ENCODE peak calls at places on chromosomes 6 and 20, in six cellular contexts. G is myocyte; P is midbrain; E is A549; N is stimulated activated naive B cell treated with anti-CD40 and anti-IgM and Interleukin-4, amounts not matched to agents 10 μg/mL and 1 μg/mL and 100 μg/mL, for 72 hours; S is activated CD8-positive, alpha-beta memory T cell treated with anti-CD3 and anti-CD28 coated beads, Interleukin-2, amount 50 U/mL, for 48 hours. I is an unnamed sample.

GRCh38 chr6:4017847-4018193 is 61.1 kb downstream of the FAM217A start:
- DNase-seq in P (no peak), N (no peak), G (peak; percentile 35), S (no peak), E (no peak), I (peak; percentile 28)

GRCh38 chr6:125198285-125199009 is 44.9 kb downstream of the TPD52L1 start:
- DNase-seq in E (no peak), G (peak; percentile 57), S (no peak), N (no peak), P (no peak), I (no peak)

GRCh38 chr20:8305449-8305978 is 173.4 kb downstream of the PLCB1 start:
- DNase-seq in E (peak; percentile 8), P (no peak), S (peak; percentile 83), G (no peak), N (peak; percentile 41), I (peak; percentile 67)

GRCh38 chr20:62702886-62703852 is 5.5 kb upstream of the NTSR1 start:
- DNase-seq in E (peak; percentile 94), P (no peak), N (no peak), S (no peak), G (peak; percentile 41), I (peak; percentile 76)

GRCh38 chr6:135096403-135097130 is 41.9 kb upstream of the HBS1L start:
- DNase-seq in S (no peak), E (no peak), P (no peak), G (no peak), N (no peak), I (no peak)

GRCh38 chr20:50826121-50826520 is 31.3 kb downstream of the BCAS4 start:
- DNase-seq in G (no peak), E (no peak), N (no peak), P (no peak), S (no peak), I (no peak)

GRCh38 chr6:71383891-71384489 is 95.4 kb downstream of the OGFRL1 start:
- DNase-seq in S (no peak), P (peak; percentile 37), N (no peak), E (no peak), G (peak; percentile 66), I (peak; percentile 22)

GRCh38 chr6:30167101-30167500 is 3.8 kb downstream of the TRIM15 start:
- DNase-seq in E (no peak), S (no peak), N (no peak), P (no peak), G (no peak), I (no peak)

GRCh38 chr6:168500519-168500918 is 59.5 kb downstream of the SMOC2 start:
- DNase-seq in S (no peak), N (no peak), P (no peak), G (no peak), E (no peak), I (no peak)

GRCh38 chr6:101083533-101084172 is 202.5 kb upstream of the ASCC3 start:
- DNase-seq in P (no peak), S (no peak), G (peak; percentile 42), E (peak; percentile 21), N (no peak), I (no peak)

GRCh38 chr20:47050996-47051395 is 156.4 kb downstream of the EYA2 start:
- DNase-seq in G (no peak), E (no peak), N (no peak), P (no peak), S (no peak), I (no peak)

GRCh38 chr6:66340736-66341135 is 633.7 kb upstream of the EYS start:
- DNase-seq in E (no peak), G (no peak), P (no peak), S (no peak), N (no peak), I (no peak)

GRCh38 chr20:58177799-58178198 is 50.7 kb downstream of the ANKRD60 start:
- DNase-seq in N (no peak), P (no peak), E (no peak), G (no peak), S (no peak), I (no peak)

GRCh38 chr20:15239542-15240206 is 902.3 kb upstream of the FLRT3 start:
- DNase-seq in P (no peak), N (no peak), G (no peak), S (no peak), E (no peak), I (no peak)

GRCh38 chr20:63119451-63120285 is 96.3 kb downstream of the YTHDF1 start:
- DNase-seq in E (no peak), P (no peak), S (no peak), N (no peak), G (no peak), I (no peak)

GRCh38 chr6:106431972-106432371 is 71.5 kb downstream of the CRYBG1 start:
- DNase-seq in N (no peak), G (no peak), E (no peak), S (no peak), P (no peak), I (no peak)

GRCh38 chr6:24899647-24900325 is 36.0 kb downstream of the RIPOR2 start:
- DNase-seq in N (no peak), S (no peak), P (no peak), G (no peak), E (no peak), I (no peak)

GRCh38 chr6:18478610-18479009 is 91.5 kb downstream of the RNF144B start:
- DNase-seq in S (no peak), P (no peak), N (no peak), G (no peak), E (no peak), I (no peak)

GRCh38 chr20:62603021-62603906 is 39.0 kb upstream of the SLCO4A1 start:
- DNase-seq in P (no peak), E (no peak), N (peak; percentile 40), S (peak; percentile 80), G (peak; percentile 88), I (no peak)

GRCh38 chr20:1854246-1854645 is 41.0 kb upstream of the SIRPA start:
- DNase-seq in P (no peak), N (no peak), G (no peak), S (no peak), E (no peak), I (no peak)

GRCh38 chr6:112145080-112145573 is 57.7 kb downstream of the FAM229B start:
- DNase-seq in S (no peak), N (no peak), P (no peak), E (no peak), G (no peak), I (no peak)

GRCh38 chr6:75526502-75527127 is 33.0 kb upstream of the FILIP1 start:
- DNase-seq in P (peak; percentile 74), N (peak; percentile 18), G (peak; percentile 71), E (peak; percentile 21), S (peak; percentile 51), I (peak; percentile 67)